ENCODE peak calls at places on chromosomes 16 and 17, in seven cellular contexts. One of them, this sample, is unnamed.

GRCh38 chr17:50609376-50610074 is 25.2 kb upstream of the ABCC3 start:
- DNase-seq in mucosa of gallbladder: no peak
- DNase-seq in breast epithelium: no peak
- DNase-seq in stimulated activated CD8-positive, alpha-beta memory T cell treated with anti-CD3 and anti-CD28 coated beads, Interleukin-12 subunit alpha, Interleukin-12 subunit beta, amount 100 ng/mL, for 4 hours: no peak
- DNase-seq in GM04503: no peak
- DNase-seq in activated effector memory CD4-positive, alpha-beta T cell treated with Interleukin-2 at 50 U/mL for 16 hours: no peak
- DNase-seq in stimulated activated CD4-positive, alpha-beta T cell treated with anti-CD3 and anti-CD28 coated beads, Interleukin-2, amount 100 ng/mL, for 4 hours: no peak
- DNase-seq in this sample: no peak

GRCh38 chr16:9357829-9358228 is 266.4 kb downstream of the HAPSTR1 start:
- DNase-seq in stimulated activated CD4-positive, alpha-beta T cell treated with anti-CD3 and anti-CD28 coated beads, Interleukin-2, amount 100 ng/mL, for 4 hours: no peak
- DNase-seq in breast epithelium: no peak
- DNase-seq in stimulated activated CD8-positive, alpha-beta memory T cell treated with anti-CD3 and anti-CD28 coated beads, Interleukin-12 subunit alpha, Interleukin-12 subunit beta, amount 100 ng/mL, for 4 hours: no peak
- DNase-seq in mucosa of gallbladder: no peak
- DNase-seq in activated effector memory CD4-positive, alpha-beta T cell treated with Interleukin-2 at 50 U/mL for 16 hours: no peak
- DNase-seq in GM04503: no peak
- DNase-seq in this sample: no peak

GRCh38 chr17:58330997-58331814 is 2.6 kb upstream of the TSPOAP1 start:
- DNase-seq in activated effector memory CD4-positive, alpha-beta T cell treated with Interleukin-2 at 50 U/mL for 16 hours: peak; percentile 66
- DNase-seq in mucosa of gallbladder: peak; percentile 45
- DNase-seq in stimulated activated CD4-positive, alpha-beta T cell treated with anti-CD3 and anti-CD28 coated beads, Interleukin-2, amount 100 ng/mL, for 4 hours: peak; percentile 81
- DNase-seq in stimulated activated CD8-positive, alpha-beta memory T cell treated with anti-CD3 and anti-CD28 coated beads, Interleukin-12 subunit alpha, Interleukin-12 subunit beta, amount 100 ng/mL, for 4 hours: peak; percentile 72
- DNase-seq in GM04503: no peak
- DNase-seq in breast epithelium: no peak
- DNase-seq in this sample: no peak

GRCh38 chr17:75146597-75146996 is 7.7 kb downstream of the JPT1 start:
- DNase-seq in activated effector memory CD4-positive, alpha-beta T cell treated with Interleukin-2 at 50 U/mL for 16 hours: no peak
- DNase-seq in stimulated activated CD8-positive, alpha-beta memory T cell treated with anti-CD3 and anti-CD28 coated beads, Interleukin-12 subunit alpha, Interleukin-12 subunit beta, amount 100 ng/mL, for 4 hours: no peak
- DNase-seq in mucosa of gallbladder: no peak
- DNase-seq in breast epithelium: no peak
- DNase-seq in GM04503: no peak
- DNase-seq in stimulated activated CD4-positive, alpha-beta T cell treated with anti-CD3 and anti-CD28 coated beads, Interleukin-2, amount 100 ng/mL, for 4 hours: no peak
- DNase-seq in this sample: no peak

GRCh38 chr17:17235212-17236174 is 1.5 kb downstream of the FLCN start:
- DNase-seq in mucosa of gallbladder: no peak
- DNase-seq in GM04503: peak; percentile 11
- DNase-seq in activated effector memory CD4-positive, alpha-beta T cell treated with Interleukin-2 at 50 U/mL for 16 hours: no peak
- DNase-seq in breast epithelium: no peak
- DNase-seq in stimulated activated CD8-positive, alpha-beta memory T cell treated with anti-CD3 and anti-CD28 coated beads, Interleukin-12 subunit alpha, Interleukin-12 subunit beta, amount 100 ng/mL, for 4 hours: no peak
- DNase-seq in stimulated activated CD4-positive, alpha-beta T cell treated with anti-CD3 and anti-CD28 coated beads, Interleukin-2, amount 100 ng/mL, for 4 hours: no peak
- DNase-seq in this sample: no peak

GRCh38 chr17:57999496-58000017 is 7.5 kb downstream of the SRSF1 start:
- DNase-seq in activated effector memory CD4-positive, alpha-beta T cell treated with Interleukin-2 at 50 U/mL for 16 hours: no peak
- DNase-seq in stimulated activated CD4-positive, alpha-beta T cell treated with anti-CD3 and anti-CD28 coated beads, Interleukin-2, amount 100 ng/mL, for 4 hours: no peak
- DNase-seq in stimulated activated CD8-positive, alpha-beta memory T cell treated with anti-CD3 and anti-CD28 coated beads, Interleukin-12 subunit alpha, Interleukin-12 subunit beta, amount 100 ng/mL, for 4 hours: no peak
- DNase-seq in mucosa of gallbladder: no peak
- DNase-seq in breast epithelium: no peak
- DNase-seq in GM04503: peak; percentile 31
- DNase-seq in this sample: peak; percentile 80

GRCh38 chr17:36994438-36994837 is 45.7 kb downstream of the AATF start:
- DNase-seq in stimulated activated CD4-positive, alpha-beta T cell treated with anti-CD3 and anti-CD28 coated beads, Interleukin-2, amount 100 ng/mL, for 4 hours: no peak
- DNase-seq in mucosa of gallbladder: no peak
- DNase-seq in stimulated activated CD8-positive, alpha-beta memory T cell treated with anti-CD3 and anti-CD28 coated beads, Interleukin-12 subunit alpha, Interleukin-12 subunit beta, amount 100 ng/mL, for 4 hours: no peak
- DNase-seq in breast epithelium: no peak
- DNase-seq in activated effector memory CD4-positive, alpha-beta T cell treated with Interleukin-2 at 50 U/mL for 16 hours: no peak
- DNase-seq in GM04503: peak; percentile 54
- DNase-seq in this sample: no peak

GRCh38 chr17:41367426-41368075 is 2.1 kb downstream of the KRT33B start:
- DNase-seq in stimulated activated CD4-positive, alpha-beta T cell treated with anti-CD3 and anti-CD28 coated beads, Interleukin-2, amount 100 ng/mL, for 4 hours: no peak
- DNase-seq in stimulated activated CD8-positive, alpha-beta memory T cell treated with anti-CD3 and anti-CD28 coated beads, Interleukin-12 subunit alpha, Interleukin-12 subunit beta, amount 100 ng/mL, for 4 hours: no peak
- DNase-seq in mucosa of gallbladder: no peak
- DNase-seq in GM04503: peak; percentile 58
- DNase-seq in breast epithelium: no peak
- DNase-seq in activated effector memory CD4-positive, alpha-beta T cell treated with Interleukin-2 at 50 U/mL for 16 hours: no peak
- DNase-seq in this sample: no peak

GRCh38 chr17:48175692-48176450 is 68.3 kb downstream of the SNX11 start:
- DNase-seq in mucosa of gallbladder: no peak
- DNase-seq in stimulated activated CD4-positive, alpha-beta T cell treated with anti-CD3 and anti-CD28 coated beads, Interleukin-2, amount 100 ng/mL, for 4 hours: no peak
- DNase-seq in breast epithelium: no peak
- DNase-seq in activated effector memory CD4-positive, alpha-beta T cell treated with Interleukin-2 at 50 U/mL for 16 hours: no peak
- DNase-seq in stimulated activated CD8-positive, alpha-beta memory T cell treated with anti-CD3 and anti-CD28 coated beads, Interleukin-12 subunit alpha, Interleukin-12 subunit beta, amount 100 ng/mL, for 4 hours: no peak
- DNase-seq in GM04503: peak; percentile 45
- DNase-seq in this sample: no peak

GRCh38 chr17:20267459-20267842 is 199.9 kb downstream of the LGALS9B start:
- DNase-seq in stimulated activated CD4-positive, alpha-beta T cell treated with anti-CD3 and anti-CD28 coated beads, Interleukin-2, amount 100 ng/mL, for 4 hours: peak; percentile 26
- DNase-seq in GM04503: no peak
- DNase-seq in mucosa of gallbladder: no peak
- DNase-seq in stimulated activated CD8-positive, alpha-beta memory T cell treated with anti-CD3 and anti-CD28 coated beads, Interleukin-12 subunit alpha, Interleukin-12 subunit beta, amount 100 ng/mL, for 4 hours: no peak
- DNase-seq in breast epithelium: no peak
- DNase-seq in activated effector memory CD4-positive, alpha-beta T cell treated with Interleukin-2 at 50 U/mL for 16 hours: peak; percentile 12
- DNase-seq in this sample: no peak

GRCh38 chr16:72400257-72401078 is 228.5 kb upstream of the PMFBP1 start:
- DNase-seq in activated effector memory CD4-positive, alpha-beta T cell treated with Interleukin-2 at 50 U/mL for 16 hours: no peak
- DNase-seq in breast epithelium: no peak
- DNase-seq in mucosa of gallbladder: peak; percentile 49
- DNase-seq in stimulated activated CD4-positive, alpha-beta T cell treated with anti-CD3 and anti-CD28 coated beads, Interleukin-2, amount 100 ng/mL, for 4 hours: no peak
- DNase-seq in stimulated activated CD8-positive, alpha-beta memory T cell treated with anti-CD3 and anti-CD28 coated beads, Interleukin-12 subunit alpha, Interleukin-12 subunit beta, amount 100 ng/mL, for 4 hours: no peak
- DNase-seq in GM04503: no peak
- DNase-seq in this sample: peak; percentile 28

GRCh38 chr17:80151333-80151732 is 4.4 kb upstream of the EIF4A3 start:
- DNase-seq in stimulated activated CD4-positive, alpha-beta T cell treated with anti-CD3 and anti-CD28 coated beads, Interleukin-2, amount 100 ng/mL, for 4 hours: no peak
- DNase-seq in breast epithelium: no peak
- DNase-seq in stimulated activated CD8-positive, alpha-beta memory T cell treated with anti-CD3 and anti-CD28 coated beads, Interleukin-12 subunit alpha, Interleukin-12 subunit beta, amount 100 ng/mL, for 4 hours: no peak
- DNase-seq in mucosa of gallbladder: no peak
- DNase-seq in activated effector memory CD4-positive, alpha-beta T cell treated with Interleukin-2 at 50 U/mL for 16 hours: no peak
- DNase-seq in GM04503: peak; percentile 60
- DNase-seq in this sample: no peak

GRCh38 chr16:50683689-50684374 is 2.7 kb upstream of the SNX20 start:
- DNase-seq in stimulated activated CD8-positive, alpha-beta memory T cell treated with anti-CD3 and anti-CD28 coated beads, Interleukin-12 subunit alpha, Interleukin-12 subunit beta, amount 100 ng/mL, for 4 hours: peak; percentile 35
- DNase-seq in activated effector memory CD4-positive, alpha-beta T cell treated with Interleukin-2 at 50 U/mL for 16 hours: peak; percentile 43
- DNase-seq in GM04503: no peak
- DNase-seq in breast epithelium: no peak
- DNase-seq in stimulated activated CD4-positive, alpha-beta T cell treated with anti-CD3 and anti-CD28 coated beads, Interleukin-2, amount 100 ng/mL, for 4 hours: no peak
- DNase-seq in mucosa of gallbladder: no peak
- DNase-seq in this sample: no peak

GRCh38 chr17:41416478-41416877 is 7.9 kb downstream of the KRT37 start:
- DNase-seq in stimulated activated CD4-positive, alpha-beta T cell treated with anti-CD3 and anti-CD28 coated beads, Interleukin-2, amount 100 ng/mL, for 4 hours: no peak
- DNase-seq in GM04503: no peak
- DNase-seq in mucosa of gallbladder: no peak
- DNase-seq in stimulated activated CD8-positive, alpha-beta memory T cell treated with anti-CD3 and anti-CD28 coated beads, Interleukin-12 subunit alpha, Interleukin-12 subunit beta, amount 100 ng/mL, for 4 hours: no peak
- DNase-seq in activated effector memory CD4-positive, alpha-beta T cell treated with Interleukin-2 at 50 U/mL for 16 hours: no peak
- DNase-seq in breast epithelium: no peak
- DNase-seq in this sample: no peak

GRCh38 chr17:19867654-19868395 is at the start of gene ULK2:
- DNase-seq in activated effector memory CD4-positive, alpha-beta T cell treated with Interleukin-2 at 50 U/mL for 16 hours: peak; percentile 32
- DNase-seq in stimulated activated CD8-positive, alpha-beta memory T cell treated with anti-CD3 and anti-CD28 coated beads, Interleukin-12 subunit alpha, Interleukin-12 subunit beta, amount 100 ng/mL, for 4 hours: peak; percentile 33
- DNase-seq in GM04503: peak; percentile 21
- DNase-seq in breast epithelium: peak; percentile 58
- DNase-seq in mucosa of gallbladder: peak; percentile 33
- DNase-seq in stimulated activated CD4-positive, alpha-beta T cell treated with anti-CD3 and anti-CD28 coated beads, Interleukin-2, amount 100 ng/mL, for 4 hours: peak; percentile 24
- DNase-seq in this sample: peak; percentile 46

GRCh38 chr16:642189-643049 is 791 bp downstream of the MCRIP2 start:
- DNase-seq in activated effector memory CD4-positive, alpha-beta T cell treated with Interleukin-2 at 50 U/mL for 16 hours: no peak
- DNase-seq in mucosa of gallbladder: peak; percentile 61
- DNase-seq in breast epithelium: no peak
- DNase-seq in GM04503: no peak
- DNase-seq in stimulated activated CD4-positive, alpha-beta T cell treated with anti-CD3 and anti-CD28 coated beads, Interleukin-2, amount 100 ng/mL, for 4 hours: no peak
- DNase-seq in stimulated activated CD8-positive, alpha-beta memory T cell treated with anti-CD3 and anti-CD28 coated beads, Interleukin-12 subunit alpha, Interleukin-12 subunit beta, amount 100 ng/mL, for 4 hours: no peak
- DNase-seq in this sample: no peak

GRCh38 chr17:35799942-35800341 is 4.5 kb upstream of the MMP28 start:
- DNase-seq in breast epithelium: peak; percentile 90
- DNase-seq in mucosa of gallbladder: peak; percentile 90
- DNase-seq in stimulated activated CD8-positive, alpha-beta memory T cell treated with anti-CD3 and anti-CD28 coated beads, Interleukin-12 subunit alpha, Interleukin-12 subunit beta, amount 100 ng/mL, for 4 hours: no peak
- DNase-seq in GM04503: peak; percentile 57
- DNase-seq in stimulated activated CD4-positive, alpha-beta T cell treated with anti-CD3 and anti-CD28 coated beads, Interleukin-2, amount 100 ng/mL, for 4 hours: no peak
- DNase-seq in activated effector memory CD4-positive, alpha-beta T cell treated with Interleukin-2 at 50 U/mL for 16 hours: no peak
- DNase-seq in this sample: no peak

GRCh38 chr16:78720416-78720815 is 621.0 kb downstream of the WWOX start:
- DNase-seq in breast epithelium: no peak
- DNase-seq in mucosa of gallbladder: no peak
- DNase-seq in GM04503: no peak
- DNase-seq in activated effector memory CD4-positive, alpha-beta T cell treated with Interleukin-2 at 50 U/mL for 16 hours: no peak
- DNase-seq in stimulated activated CD8-positive, alpha-beta memory T cell treated with anti-CD3 and anti-CD28 coated beads, Interleukin-12 subunit alpha, Interleukin-12 subunit beta, amount 100 ng/mL, for 4 hours: no peak
- DNase-seq in stimulated activated CD4-positive, alpha-beta T cell treated with anti-CD3 and anti-CD28 coated beads, Interleukin-2, amount 100 ng/mL, for 4 hours: no peak
- DNase-seq in this sample: no peak

GRCh38 chr17:38885728-38886642 is 16.1 kb downstream of the LASP1 start:
- DNase-seq in mucosa of gallbladder: no peak
- DNase-seq in stimulated activated CD4-positive, alpha-beta T cell treated with anti-CD3 and anti-CD28 coated beads, Interleukin-2, amount 100 ng/mL, for 4 hours: no peak
- DNase-seq in GM04503: no peak
- DNase-seq in breast epithelium: no peak
- DNase-seq in activated effector memory CD4-positive, alpha-beta T cell treated with Interleukin-2 at 50 U/mL for 16 hours: no peak
- DNase-seq in stimulated activated CD8-positive, alpha-beta memory T cell treated with anti-CD3 and anti-CD28 coated beads, Interleukin-12 subunit alpha, Interleukin-12 subunit beta, amount 100 ng/mL, for 4 hours: no peak
- DNase-seq in this sample: no peak

GRCh38 chr17:31631759-31632158 is 227.3 kb downstream of the COPRS start:
- DNase-seq in breast epithelium: no peak
- DNase-seq in stimulated activated CD4-positive, alpha-beta T cell treated with anti-CD3 and anti-CD28 coated beads, Interleukin-2, amount 100 ng/mL, for 4 hours: no peak
- DNase-seq in activated effector memory CD4-positive, alpha-beta T cell treated with Interleukin-2 at 50 U/mL for 16 hours: no peak
- DNase-seq in stimulated activated CD8-positive, alpha-beta memory T cell treated with anti-CD3 and anti-CD28 coated beads, Interleukin-12 subunit alpha, Interleukin-12 subunit beta, amount 100 ng/mL, for 4 hours: no peak
- DNase-seq in mucosa of gallbladder: no peak
- DNase-seq in GM04503: peak; percentile 47
- DNase-seq in this sample: no peak

GRCh38 chr17:3030096-3030495 is 33.3 kb downstream of the OR1D5 start:
- DNase-seq in mucosa of gallbladder: no peak
- DNase-seq in stimulated activated CD4-positive, alpha-beta T cell treated with anti-CD3 and anti-CD28 coated beads, Interleukin-2, amount 100 ng/mL, for 4 hours: no peak
- DNase-seq in GM04503: no peak
- DNase-seq in breast epithelium: no peak
- DNase-seq in stimulated activated CD8-positive, alpha-beta memory T cell treated with anti-CD3 and anti-CD28 coated beads, Interleukin-12 subunit alpha, Interleukin-12 subunit beta, amount 100 ng/mL, for 4 hours: no peak
- DNase-seq in activated effector memory CD4-positive, alpha-beta T cell treated with Interleukin-2 at 50 U/mL for 16 hours: no peak
- DNase-seq in this sample: no peak